ENCODE peak calls at places on chromosomes 16 and 17, in eight cellular contexts. One of them, this sample, is unnamed.
A peak's percentile ranks its signal among the peaks of the same experiment; 100 is the strongest.

GRCh38 chr17:39740357-39741111 is 2.8 kb downstream of the GRB7 start:
- DNase-seq in activated CD8-positive, alpha-beta T cell treated with anti-CD3 and anti-CD28 coated beads, Interleukin-2, amount 10 ng/mL, durations not matched to agents 7 days and 5 days: no peak
- DNase-seq in heart right ventricle: no peak
- DNase-seq in activated naive CD4-positive, alpha-beta T cell treated with anti-CD3 and anti-CD28 coated beads for 36 hours: peak; percentile 49
- DNase-seq in non-pigmented ciliary epithelial cell: no peak
- DNase-seq in T-helper 2 cell: no peak
- DNase-seq in nephron progenitor cell: no peak
- DNase-seq in lung: no peak
- DNase-seq in this sample: no peak

GRCh38 chr17:36934759-36935630 is 2.3 kb upstream of the LHX1 start:
- DNase-seq in lung: no peak
- DNase-seq in nephron progenitor cell: peak; percentile 69
- DNase-seq in non-pigmented ciliary epithelial cell: no peak
- DNase-seq in T-helper 2 cell: no peak
- DNase-seq in activated naive CD4-positive, alpha-beta T cell treated with anti-CD3 and anti-CD28 coated beads for 36 hours: no peak
- DNase-seq in activated CD8-positive, alpha-beta T cell treated with anti-CD3 and anti-CD28 coated beads, Interleukin-2, amount 10 ng/mL, durations not matched to agents 7 days and 5 days: no peak
- DNase-seq in heart right ventricle: no peak
- DNase-seq in this sample: no peak

GRCh38 chr16:64092284-64092683 is 1029.6 kb downstream of the CDH11 start:
- DNase-seq in T-helper 2 cell: no peak
- DNase-seq in lung: no peak
- DNase-seq in nephron progenitor cell: no peak
- DNase-seq in activated CD8-positive, alpha-beta T cell treated with anti-CD3 and anti-CD28 coated beads, Interleukin-2, amount 10 ng/mL, durations not matched to agents 7 days and 5 days: no peak
- DNase-seq in heart right ventricle: no peak
- DNase-seq in non-pigmented ciliary epithelial cell: peak; percentile 74
- DNase-seq in activated naive CD4-positive, alpha-beta T cell treated with anti-CD3 and anti-CD28 coated beads for 36 hours: no peak
- DNase-seq in this sample: no peak

GRCh38 chr16:66103245-66103644 is 263.2 kb upstream of the CDH5 start:
- DNase-seq in activated naive CD4-positive, alpha-beta T cell treated with anti-CD3 and anti-CD28 coated beads for 36 hours: no peak
- DNase-seq in T-helper 2 cell: no peak
- DNase-seq in lung: no peak
- DNase-seq in nephron progenitor cell: no peak
- DNase-seq in heart right ventricle: no peak
- DNase-seq in non-pigmented ciliary epithelial cell: no peak
- DNase-seq in activated CD8-positive, alpha-beta T cell treated with anti-CD3 and anti-CD28 coated beads, Interleukin-2, amount 10 ng/mL, durations not matched to agents 7 days and 5 days: no peak
- DNase-seq in this sample: no peak

GRCh38 chr17:52106638-52107261 is 51.8 kb downstream of the CA10 start:
- DNase-seq in nephron progenitor cell: peak; percentile 60
- DNase-seq in activated naive CD4-positive, alpha-beta T cell treated with anti-CD3 and anti-CD28 coated beads for 36 hours: peak; percentile 66
- DNase-seq in non-pigmented ciliary epithelial cell: no peak
- DNase-seq in heart right ventricle: peak; percentile 8
- DNase-seq in activated CD8-positive, alpha-beta T cell treated with anti-CD3 and anti-CD28 coated beads, Interleukin-2, amount 10 ng/mL, durations not matched to agents 7 days and 5 days: peak; percentile 49
- DNase-seq in T-helper 2 cell: peak; percentile 15
- DNase-seq in lung: no peak
- DNase-seq in this sample: no peak

GRCh38 chr16:81261049-81261648 is 22.7 kb downstream of the BCO1 start:
- DNase-seq in activated naive CD4-positive, alpha-beta T cell treated with anti-CD3 and anti-CD28 coated beads for 36 hours: peak; percentile 45
- DNase-seq in non-pigmented ciliary epithelial cell: no peak
- DNase-seq in activated CD8-positive, alpha-beta T cell treated with anti-CD3 and anti-CD28 coated beads, Interleukin-2, amount 10 ng/mL, durations not matched to agents 7 days and 5 days: peak; percentile 43
- DNase-seq in lung: no peak
- DNase-seq in heart right ventricle: no peak
- DNase-seq in T-helper 2 cell: no peak
- DNase-seq in nephron progenitor cell: no peak
- DNase-seq in this sample: no peak

GRCh38 chr17:82783498-82783897 is 31.6 kb downstream of the TBCD start:
- DNase-seq in T-helper 2 cell: no peak
- DNase-seq in activated naive CD4-positive, alpha-beta T cell treated with anti-CD3 and anti-CD28 coated beads for 36 hours: no peak
- DNase-seq in heart right ventricle: no peak
- DNase-seq in activated CD8-positive, alpha-beta T cell treated with anti-CD3 and anti-CD28 coated beads, Interleukin-2, amount 10 ng/mL, durations not matched to agents 7 days and 5 days: no peak
- DNase-seq in nephron progenitor cell: no peak
- DNase-seq in lung: no peak
- DNase-seq in non-pigmented ciliary epithelial cell: no peak
- DNase-seq in this sample: no peak

GRCh38 chr17:50534222-50534978 is 1.9 kb downstream of the EPN3 start:
- DNase-seq in T-helper 2 cell: no peak
- DNase-seq in activated CD8-positive, alpha-beta T cell treated with anti-CD3 and anti-CD28 coated beads, Interleukin-2, amount 10 ng/mL, durations not matched to agents 7 days and 5 days: no peak
- DNase-seq in non-pigmented ciliary epithelial cell: no peak
- DNase-seq in lung: no peak
- DNase-seq in activated naive CD4-positive, alpha-beta T cell treated with anti-CD3 and anti-CD28 coated beads for 36 hours: peak; percentile 37
- DNase-seq in nephron progenitor cell: no peak
- DNase-seq in heart right ventricle: no peak
- DNase-seq in this sample: no peak

GRCh38 chr17:57528084-57528451 is 217.0 kb downstream of the CCDC182 start:
- DNase-seq in heart right ventricle: no peak
- DNase-seq in activated naive CD4-positive, alpha-beta T cell treated with anti-CD3 and anti-CD28 coated beads for 36 hours: no peak
- DNase-seq in non-pigmented ciliary epithelial cell: no peak
- DNase-seq in activated CD8-positive, alpha-beta T cell treated with anti-CD3 and anti-CD28 coated beads, Interleukin-2, amount 10 ng/mL, durations not matched to agents 7 days and 5 days: no peak
- DNase-seq in T-helper 2 cell: no peak
- DNase-seq in lung: peak; percentile 38
- DNase-seq in nephron progenitor cell: no peak
- DNase-seq in this sample: no peak

GRCh38 chr17:41528959-41529353 is 848 bp upstream of the KRT19 start:
- DNase-seq in non-pigmented ciliary epithelial cell: no peak
- DNase-seq in T-helper 2 cell: no peak
- DNase-seq in nephron progenitor cell: no peak
- DNase-seq in lung: no peak
- DNase-seq in heart right ventricle: no peak
- DNase-seq in activated naive CD4-positive, alpha-beta T cell treated with anti-CD3 and anti-CD28 coated beads for 36 hours: no peak
- DNase-seq in activated CD8-positive, alpha-beta T cell treated with anti-CD3 and anti-CD28 coated beads, Interleukin-2, amount 10 ng/mL, durations not matched to agents 7 days and 5 days: no peak
- DNase-seq in this sample: no peak

GRCh38 chr17:45977506-45977824 is 21.6 kb upstream of the STH start:
- DNase-seq in T-helper 2 cell: no peak
- DNase-seq in activated CD8-positive, alpha-beta T cell treated with anti-CD3 and anti-CD28 coated beads, Interleukin-2, amount 10 ng/mL, durations not matched to agents 7 days and 5 days: no peak
- DNase-seq in lung: no peak
- DNase-seq in non-pigmented ciliary epithelial cell: no peak
- DNase-seq in heart right ventricle: no peak
- DNase-seq in nephron progenitor cell: no peak
- DNase-seq in activated naive CD4-positive, alpha-beta T cell treated with anti-CD3 and anti-CD28 coated beads for 36 hours: no peak
- DNase-seq in this sample: no peak

GRCh38 chr16:3740934-3741333 is 23.6 kb upstream of the TRAP1 start:
- DNase-seq in T-helper 2 cell: no peak
- DNase-seq in non-pigmented ciliary epithelial cell: no peak
- DNase-seq in lung: no peak
- DNase-seq in heart right ventricle: no peak
- DNase-seq in activated CD8-positive, alpha-beta T cell treated with anti-CD3 and anti-CD28 coated beads, Interleukin-2, amount 10 ng/mL, durations not matched to agents 7 days and 5 days: no peak
- DNase-seq in activated naive CD4-positive, alpha-beta T cell treated with anti-CD3 and anti-CD28 coated beads for 36 hours: no peak
- DNase-seq in nephron progenitor cell: no peak
- DNase-seq in this sample: no peak

GRCh38 chr16:78748471-78748929 is 649.0 kb downstream of the WWOX start:
- DNase-seq in non-pigmented ciliary epithelial cell: no peak
- DNase-seq in activated CD8-positive, alpha-beta T cell treated with anti-CD3 and anti-CD28 coated beads, Interleukin-2, amount 10 ng/mL, durations not matched to agents 7 days and 5 days: no peak
- DNase-seq in lung: no peak
- DNase-seq in heart right ventricle: no peak
- DNase-seq in activated naive CD4-positive, alpha-beta T cell treated with anti-CD3 and anti-CD28 coated beads for 36 hours: no peak
- DNase-seq in nephron progenitor cell: no peak
- DNase-seq in T-helper 2 cell: no peak
- DNase-seq in this sample: no peak

GRCh38 chr16:85211247-85211910 is 99.1 kb upstream of the CIBAR2 start:
- DNase-seq in T-helper 2 cell: no peak
- DNase-seq in lung: no peak
- DNase-seq in nephron progenitor cell: no peak
- DNase-seq in activated naive CD4-positive, alpha-beta T cell treated with anti-CD3 and anti-CD28 coated beads for 36 hours: no peak
- DNase-seq in non-pigmented ciliary epithelial cell: no peak
- DNase-seq in activated CD8-positive, alpha-beta T cell treated with anti-CD3 and anti-CD28 coated beads, Interleukin-2, amount 10 ng/mL, durations not matched to agents 7 days and 5 days: no peak
- DNase-seq in heart right ventricle: no peak
- DNase-seq in this sample: no peak

GRCh38 chr17:40530531-40530987 is 29.1 kb upstream of the TNS4 start:
- DNase-seq in non-pigmented ciliary epithelial cell: no peak
- DNase-seq in lung: no peak
- DNase-seq in nephron progenitor cell: no peak
- DNase-seq in T-helper 2 cell: no peak
- DNase-seq in heart right ventricle: no peak
- DNase-seq in activated CD8-positive, alpha-beta T cell treated with anti-CD3 and anti-CD28 coated beads, Interleukin-2, amount 10 ng/mL, durations not matched to agents 7 days and 5 days: no peak
- DNase-seq in activated naive CD4-positive, alpha-beta T cell treated with anti-CD3 and anti-CD28 coated beads for 36 hours: peak; percentile 8
- DNase-seq in this sample: no peak

GRCh38 chr17:16406742-16407674 is 8.4 kb upstream of the TRPV2 start:
- DNase-seq in non-pigmented ciliary epithelial cell: no peak
- DNase-seq in lung: no peak
- DNase-seq in heart right ventricle: peak; percentile 83
- DNase-seq in T-helper 2 cell: no peak
- DNase-seq in nephron progenitor cell: peak; percentile 77
- DNase-seq in activated naive CD4-positive, alpha-beta T cell treated with anti-CD3 and anti-CD28 coated beads for 36 hours: peak; percentile 13
- DNase-seq in activated CD8-positive, alpha-beta T cell treated with anti-CD3 and anti-CD28 coated beads, Interleukin-2, amount 10 ng/mL, durations not matched to agents 7 days and 5 days: no peak
- DNase-seq in this sample: no peak

GRCh38 chr17:29369831-29370735 is 20.1 kb upstream of the TAOK1 start:
- DNase-seq in T-helper 2 cell: peak; percentile 23
- DNase-seq in activated CD8-positive, alpha-beta T cell treated with anti-CD3 and anti-CD28 coated beads, Interleukin-2, amount 10 ng/mL, durations not matched to agents 7 days and 5 days: peak; percentile 60
- DNase-seq in lung: peak; percentile 57
- DNase-seq in nephron progenitor cell: peak; percentile 50
- DNase-seq in activated naive CD4-positive, alpha-beta T cell treated with anti-CD3 and anti-CD28 coated beads for 36 hours: peak; percentile 59
- DNase-seq in non-pigmented ciliary epithelial cell: peak; percentile 56
- DNase-seq in heart right ventricle: peak; percentile 49
- DNase-seq in this sample: peak; percentile 51

GRCh38 chr17:49581645-49581992 is 5.9 kb downstream of the NXPH3 start:
- DNase-seq in lung: no peak
- DNase-seq in activated naive CD4-positive, alpha-beta T cell treated with anti-CD3 and anti-CD28 coated beads for 36 hours: no peak
- DNase-seq in non-pigmented ciliary epithelial cell: no peak
- DNase-seq in T-helper 2 cell: no peak
- DNase-seq in nephron progenitor cell: no peak
- DNase-seq in activated CD8-positive, alpha-beta T cell treated with anti-CD3 and anti-CD28 coated beads, Interleukin-2, amount 10 ng/mL, durations not matched to agents 7 days and 5 days: no peak
- DNase-seq in heart right ventricle: no peak
- DNase-seq in this sample: no peak

GRCh38 chr16:85897384-85897783 is 1.6 kb upstream of the IRF8 start:
- DNase-seq in heart right ventricle: no peak
- DNase-seq in nephron progenitor cell: no peak
- DNase-seq in T-helper 2 cell: no peak
- DNase-seq in activated CD8-positive, alpha-beta T cell treated with anti-CD3 and anti-CD28 coated beads, Interleukin-2, amount 10 ng/mL, durations not matched to agents 7 days and 5 days: no peak
- DNase-seq in non-pigmented ciliary epithelial cell: no peak
- DNase-seq in activated naive CD4-positive, alpha-beta T cell treated with anti-CD3 and anti-CD28 coated beads for 36 hours: peak; percentile 58
- DNase-seq in lung: no peak
- DNase-seq in this sample: no peak

GRCh38 chr17:36469733-36470132 is 16.7 kb upstream of the ZNHIT3 start:
- DNase-seq in non-pigmented ciliary epithelial cell: no peak
- DNase-seq in activated naive CD4-positive, alpha-beta T cell treated with anti-CD3 and anti-CD28 coated beads for 36 hours: no peak
- DNase-seq in heart right ventricle: no peak
- DNase-seq in activated CD8-positive, alpha-beta T cell treated with anti-CD3 and anti-CD28 coated beads, Interleukin-2, amount 10 ng/mL, durations not matched to agents 7 days and 5 days: no peak
- DNase-seq in nephron progenitor cell: no peak
- DNase-seq in T-helper 2 cell: no peak
- DNase-seq in lung: no peak
- DNase-seq in this sample: no peak

GRCh38 chr16:84088695-84089395 is 27.9 kb downstream of the MBTPS1 start:
- DNase-seq in activated naive CD4-positive, alpha-beta T cell treated with anti-CD3 and anti-CD28 coated beads for 36 hours: peak; percentile 74
- DNase-seq in non-pigmented ciliary epithelial cell: no peak
- DNase-seq in activated CD8-positive, alpha-beta T cell treated with anti-CD3 and anti-CD28 coated beads, Interleukin-2, amount 10 ng/mL, durations not matched to agents 7 days and 5 days: peak; percentile 74
- DNase-seq in heart right ventricle: peak; percentile 47
- DNase-seq in nephron progenitor cell: no peak
- DNase-seq in lung: no peak
- DNase-seq in T-helper 2 cell: peak; percentile 27
- DNase-seq in this sample: no peak

GRCh38 chr17:41467546-41467945 is 360 bp upstream of the KRT32 start:
- DNase-seq in activated naive CD4-positive, alpha-beta T cell treated with anti-CD3 and anti-CD28 coated beads for 36 hours: no peak
- DNase-seq in nephron progenitor cell: no peak
- DNase-seq in activated CD8-positive, alpha-beta T cell treated with anti-CD3 and anti-CD28 coated beads, Interleukin-2, amount 10 ng/mL, durations not matched to agents 7 days and 5 days: no peak
- DNase-seq in non-pigmented ciliary epithelial cell: no peak
- DNase-seq in T-helper 2 cell: no peak
- DNase-seq in lung: no peak
- DNase-seq in heart right ventricle: no peak
- DNase-seq in this sample: no peak

GRCh38 chr17:63447688-63448005 is 1.5 kb upstream of the CYB561 start:
- DNase-seq in non-pigmented ciliary epithelial cell: no peak
- DNase-seq in activated CD8-positive, alpha-beta T cell treated with anti-CD3 and anti-CD28 coated beads, Interleukin-2, amount 10 ng/mL, durations not matched to agents 7 days and 5 days: no peak
- DNase-seq in T-helper 2 cell: no peak
- DNase-seq in activated naive CD4-positive, alpha-beta T cell treated with anti-CD3 and anti-CD28 coated beads for 36 hours: no peak
- DNase-seq in lung: no peak
- DNase-seq in nephron progenitor cell: no peak
- DNase-seq in heart right ventricle: no peak
- DNase-seq in this sample: no peak

GRCh38 chr17:2931426-2931825 is 132.0 kb downstream of the OR1D5 start:
- DNase-seq in T-helper 2 cell: no peak
- DNase-seq in lung: no peak
- DNase-seq in heart right ventricle: no peak
- DNase-seq in activated CD8-positive, alpha-beta T cell treated with anti-CD3 and anti-CD28 coated beads, Interleukin-2, amount 10 ng/mL, durations not matched to agents 7 days and 5 days: no peak
- DNase-seq in nephron progenitor cell: no peak
- DNase-seq in non-pigmented ciliary epithelial cell: no peak
- DNase-seq in activated naive CD4-positive, alpha-beta T cell treated with anti-CD3 and anti-CD28 coated beads for 36 hours: no peak
- DNase-seq in this sample: no peak

GRCh38 chr17:5516060-5516792 is 29.9 kb downstream of the MIS12 start:
- DNase-seq in non-pigmented ciliary epithelial cell: peak; percentile 98
- DNase-seq in activated CD8-positive, alpha-beta T cell treated with anti-CD3 and anti-CD28 coated beads, Interleukin-2, amount 10 ng/mL, durations not matched to agents 7 days and 5 days: no peak
- DNase-seq in T-helper 2 cell: no peak
- DNase-seq in nephron progenitor cell: no peak
- DNase-seq in activated naive CD4-positive, alpha-beta T cell treated with anti-CD3 and anti-CD28 coated beads for 36 hours: no peak
- DNase-seq in lung: no peak
- DNase-seq in heart right ventricle: no peak
- DNase-seq in this sample: no peak

GRCh38 chr16:53018834-53019416 is 33.8 kb downstream of the CHD9NB start:
- DNase-seq in lung: no peak
- DNase-seq in activated CD8-positive, alpha-beta T cell treated with anti-CD3 and anti-CD28 coated beads, Interleukin-2, amount 10 ng/mL, durations not matched to agents 7 days and 5 days: no peak
- DNase-seq in non-pigmented ciliary epithelial cell: no peak
- DNase-seq in activated naive CD4-positive, alpha-beta T cell treated with anti-CD3 and anti-CD28 coated beads for 36 hours: no peak
- DNase-seq in heart right ventricle: no peak
- DNase-seq in T-helper 2 cell: no peak
- DNase-seq in nephron progenitor cell: no peak
- DNase-seq in this sample: no peak

GRCh38 chr17:6701719-6702118 is 11.4 kb downstream of the SLC13A5 start:
- DNase-seq in heart right ventricle: no peak
- DNase-seq in activated CD8-positive, alpha-beta T cell treated with anti-CD3 and anti-CD28 coated beads, Interleukin-2, amount 10 ng/mL, durations not matched to agents 7 days and 5 days: peak; percentile 56
- DNase-seq in T-helper 2 cell: no peak
- DNase-seq in lung: no peak
- DNase-seq in nephron progenitor cell: peak; percentile 62
- DNase-seq in activated naive CD4-positive, alpha-beta T cell treated with anti-CD3 and anti-CD28 coated beads for 36 hours: peak; percentile 55
- DNase-seq in non-pigmented ciliary epithelial cell: no peak
- DNase-seq in this sample: no peak

GRCh38 chr16:80034469-80034826 is 433.9 kb upstream of the MAF start:
- DNase-seq in heart right ventricle: no peak
- DNase-seq in non-pigmented ciliary epithelial cell: no peak
- DNase-seq in T-helper 2 cell: no peak
- DNase-seq in activated naive CD4-positive, alpha-beta T cell treated with anti-CD3 and anti-CD28 coated beads for 36 hours: no peak
- DNase-seq in nephron progenitor cell: no peak
- DNase-seq in lung: no peak
- DNase-seq in activated CD8-positive, alpha-beta T cell treated with anti-CD3 and anti-CD28 coated beads, Interleukin-2, amount 10 ng/mL, durations not matched to agents 7 days and 5 days: no peak
- DNase-seq in this sample: no peak